ENCODE peak calls at places on chromosomes 5 and 9, in nine cellular contexts. S, B, I, T, U, E, A, P and D are unnamed samples.

GRCh38 chr5:77560677-77561263 is 68.7 kb upstream of the WDR41 start:
- DNase-seq in S (peak), B (no peak), I (no peak), T (no peak), U (peak), E (peak), A (peak), P (no peak), D (peak)

GRCh38 chr9:126939821-126940221 is 25.2 kb downstream of the RALGPS1 start:
- DNase-seq in S (peak), B (no peak), I (no peak), T (no peak), U (no peak), E (no peak), A (no peak), P (no peak), D (peak)

GRCh38 chr5:68730220-68731010 is 363.4 kb upstream of the SLC30A5 start:
- DNase-seq in S (peak), B (no peak), I (peak), T (no peak), U (peak), E (peak), A (no peak), P (no peak), D (no peak)

GRCh38 chr5:149322518-149322917 is 22.8 kb upstream of the GRPEL2 start:
- DNase-seq in S (no peak), B (peak), I (no peak), T (no peak), U (no peak), E (no peak), A (no peak), P (no peak), D (no peak)

GRCh38 chr5:58751222-58751621 is 168.3 kb downstream of the RAB3C start:
- DNase-seq in S (peak), B (no peak), I (peak), T (peak), U (no peak), E (peak), A (peak), P (no peak), D (peak)

GRCh38 chr5:600551-601541 is 11.3 kb upstream of the CEP72 start:
- DNase-seq in S (no peak), B (peak), I (peak), T (no peak), U (no peak), E (no peak), A (peak), P (no peak), D (peak)

GRCh38 chr9:75382126-75382525 is 293.8 kb downstream of the OSTF1 start:
- DNase-seq in S (no peak), B (no peak), I (no peak), T (no peak), U (no peak), E (peak), A (no peak), P (no peak), D (no peak)

GRCh38 chr9:70081120-70081495 is 37.5 kb downstream of the MAMDC2 start:
- DNase-seq in S (no peak), B (no peak), I (peak), T (no peak), U (no peak), E (peak), A (peak), P (no peak), D (peak)

GRCh38 chr9:137067860-137068538 is 2.4 kb downstream of the SAPCD2 start:
- DNase-seq in S (peak), B (peak), I (peak), T (peak), U (no peak), E (peak), A (peak), P (peak), D (peak)

GRCh38 chr5:67315082-67315801 is 118.6 kb upstream of the CD180 start:
- DNase-seq in S (no peak), B (no peak), I (no peak), T (peak), U (no peak), E (peak), A (peak), P (no peak), D (peak)

GRCh38 chr9:29285818-29286217 is 1712.5 kb upstream of the C9orf72 start:
- DNase-seq in S (peak), B (no peak), I (no peak), T (peak), U (no peak), E (no peak), A (peak), P (no peak), D (peak)

GRCh38 chr5:113463032-113463431 is 25.2 kb downstream of the MCC start:
- DNase-seq in S (no peak), B (no peak), I (no peak), T (no peak), U (no peak), E (no peak), A (no peak), P (no peak), D (no peak)

GRCh38 chr9:136943291-136944093 is 1.0 kb downstream of the FBXW5 start:
- DNase-seq in S (no peak), B (no peak), I (no peak), T (peak), U (no peak), E (no peak), A (peak), P (no peak), D (peak)

GRCh38 chr9:81871695-81872094 is 56.5 kb upstream of the SPATA31D4 start:
- DNase-seq in S (peak), B (no peak), I (no peak), T (no peak), U (no peak), E (peak), A (peak), P (no peak), D (no peak)

GRCh38 chr5:318341-318897 is 3.1 kb upstream of the AHRR start:
- DNase-seq in S (peak), B (no peak), I (no peak), T (no peak), U (no peak), E (peak), A (peak), P (no peak), D (no peak)

GRCh38 chr9:18849910-18850677 is 182.9 kb downstream of the SAXO1 start:
- DNase-seq in S (no peak), B (no peak), I (no peak), T (no peak), U (no peak), E (no peak), A (no peak), P (no peak), D (no peak)

GRCh38 chr9:82489579-82489915 is 501.0 kb downstream of the SPATA31D1 start:
- DNase-seq in S (no peak), B (no peak), I (no peak), T (no peak), U (no peak), E (peak), A (no peak), P (no peak), D (no peak)

GRCh38 chr5:502325-503079 is 21.7 kb downstream of the SLC9A3 start:
- DNase-seq in S (no peak), B (no peak), I (peak), T (peak), U (no peak), E (no peak), A (no peak), P (no peak), D (no peak)

GRCh38 chr5:151213803-151214613 is 9.9 kb downstream of the CCDC69 start:
- DNase-seq in S (no peak), B (peak), I (no peak), T (peak), U (no peak), E (no peak), A (no peak), P (peak), D (no peak)

GRCh38 chr5:54226215-54226614 is 84.2 kb downstream of the ARL15 start:
- DNase-seq in S (no peak), B (no peak), I (no peak), T (no peak), U (no peak), E (no peak), A (no peak), P (no peak), D (no peak)

GRCh38 chr9:20494035-20494434 is 128.3 kb downstream of the MLLT3 start:
- DNase-seq in S (no peak), B (no peak), I (no peak), T (no peak), U (no peak), E (no peak), A (no peak), P (no peak), D (no peak)